ENCODE peak calls at places on chromosomes 5 and 9, in seven cellular contexts. R is OCI-LY7, D is HFF-Myc, U is suprapubic skin, C is A549, K is pancreas, E is left ventricle myocardium inferior. Z is an unnamed sample.

GRCh38 chr5:35640623-35641022 is 23.0 kb downstream of the SPEF2 start:
- DNase-seq in R (no peak), D (no peak), U (no peak), C (no peak), K (no peak), E (no peak), Z (no peak)

GRCh38 chr9:2477755-2478154 is 143.8 kb upstream of the VLDLR start:
- DNase-seq in R (no peak), D (no peak), U (no peak), C (no peak), K (no peak), E (no peak), Z (peak; percentile 53)

GRCh38 chr9:124754289-124754688 is 16.8 kb downstream of the NR6A1 start:
- DNase-seq in R (peak; percentile 25), D (no peak), U (no peak), C (no peak), K (no peak), E (no peak), Z (peak; percentile 55)

GRCh38 chr5:55308254-55308836 is 556 bp downstream of the MTREX start:
- DNase-seq in R (peak; percentile 56), D (no peak), U (no peak), C (peak; percentile 46), K (no peak), E (no peak), Z (peak; percentile 29)

GRCh38 chr9:131395745-131396479 is 2.0 kb downstream of the PRRC2B start:
- DNase-seq in R (peak; percentile 18), D (no peak), U (no peak), C (no peak), K (no peak), E (no peak), Z (no peak)

GRCh38 chr5:170221319-170221718 is 11.5 kb upstream of the C5orf58 start:
- DNase-seq in R (no peak), D (no peak), U (no peak), C (no peak), K (no peak), E (no peak), Z (peak; percentile 59)

GRCh38 chr5:102691434-102691833 is 63.7 kb upstream of the PAM start:
- DNase-seq in R (no peak), D (no peak), U (no peak), C (no peak), K (no peak), E (no peak), Z (no peak)

GRCh38 chr5:59769832-59770231 is 123.7 kb downstream of the PDE4D start:
- DNase-seq in R (no peak), D (no peak), U (no peak), C (no peak), K (no peak), E (no peak), Z (no peak)

GRCh38 chr5:125487231-125487630 is 740.8 kb upstream of the ZNF608 start:
- DNase-seq in R (no peak), D (no peak), U (no peak), C (no peak), K (no peak), E (no peak), Z (peak; percentile 12)

GRCh38 chr5:133356386-133357331 is 255.7 kb downstream of the FSTL4 start:
- DNase-seq in R (no peak), D (no peak), U (peak; percentile 47), C (no peak), K (no peak), E (no peak), Z (no peak)

GRCh38 chr5:149739371-149739770 is 9.3 kb downstream of the PPARGC1B start:
- DNase-seq in R (no peak), D (no peak), U (peak; percentile 75), C (no peak), K (no peak), E (no peak), Z (no peak)

GRCh38 chr5:76952795-76953536 is at the start of gene CRHBP:
- DNase-seq in R (no peak), D (no peak), U (no peak), C (no peak), K (no peak), E (no peak), Z (no peak)

GRCh38 chr9:113462781-113463286 is 693 bp upstream of the RGS3 start:
- DNase-seq in R (no peak), D (no peak), U (no peak), C (no peak), K (no peak), E (no peak), Z (no peak)

GRCh38 chr5:78320461-78320860 is 26.0 kb upstream of the AP3B1 start:
- DNase-seq in R (peak; percentile 32), D (no peak), U (no peak), C (no peak), K (no peak), E (no peak), Z (peak; percentile 45)

GRCh38 chr9:21311888-21312287 is 6.8 kb upstream of the IFNA5 start:
- DNase-seq in R (no peak), D (no peak), U (no peak), C (no peak), K (no peak), E (no peak), Z (no peak)

DNA sequence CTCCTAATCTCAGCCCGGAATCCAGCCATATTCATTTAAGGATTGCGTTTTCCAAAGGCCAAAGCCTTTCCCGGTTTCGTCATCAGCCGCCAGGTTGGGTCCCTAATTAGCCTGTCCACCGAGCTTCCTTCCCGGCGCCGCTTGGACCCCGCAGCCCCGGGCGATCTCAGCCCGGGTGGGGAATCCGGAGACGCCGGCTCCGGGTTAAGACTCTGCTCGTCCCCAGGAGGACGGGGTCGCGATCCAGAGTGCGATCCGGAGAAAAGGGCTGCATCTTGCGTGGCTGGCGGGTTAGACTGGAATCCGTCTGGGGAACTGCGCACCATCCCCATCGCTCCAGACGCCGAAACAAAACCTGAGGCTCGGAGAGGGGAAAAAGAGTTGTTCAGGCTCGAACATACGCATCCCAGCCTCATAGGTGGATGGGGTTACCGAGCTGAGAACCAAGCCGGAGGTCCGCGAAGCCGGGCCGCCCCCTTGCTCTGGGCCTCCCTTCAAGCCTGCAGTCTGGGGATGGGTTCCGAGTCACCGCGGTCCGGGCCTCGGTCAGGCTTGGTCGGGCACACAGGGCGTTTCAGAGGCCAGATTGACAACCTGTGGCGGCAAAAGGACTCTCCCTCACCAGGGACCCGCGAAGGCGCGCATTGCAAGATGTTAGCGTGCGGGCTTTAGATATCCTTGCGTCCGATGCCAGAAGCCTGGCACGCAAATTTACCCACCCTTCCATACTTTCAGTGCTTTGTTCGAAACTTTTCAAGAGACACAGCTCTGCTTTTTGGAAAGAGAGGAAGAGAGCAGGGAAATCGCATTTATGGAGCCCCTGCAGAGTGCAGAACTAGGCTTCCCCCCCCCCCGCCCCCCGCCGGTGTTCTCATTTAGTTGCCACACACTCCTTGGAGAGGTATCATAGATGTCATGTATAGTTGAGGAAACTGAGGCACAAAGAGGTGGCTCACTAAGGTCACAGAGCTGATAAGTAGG is 7.9 kb downstream of the MSX2 start:
- DNase-seq in R (no peak), D (no peak), U (no peak), C (no peak), K (no peak), E (no peak), Z (no peak)
- H3K4me3 ChIP-seq in R (no peak overlapping the region), D (no peak overlapping the region), U (no peak overlapping the region), C (no peak overlapping the region), K (no peak overlapping the region), E (no peak overlapping the region), Z (no peak overlapping the region)

DNA sequence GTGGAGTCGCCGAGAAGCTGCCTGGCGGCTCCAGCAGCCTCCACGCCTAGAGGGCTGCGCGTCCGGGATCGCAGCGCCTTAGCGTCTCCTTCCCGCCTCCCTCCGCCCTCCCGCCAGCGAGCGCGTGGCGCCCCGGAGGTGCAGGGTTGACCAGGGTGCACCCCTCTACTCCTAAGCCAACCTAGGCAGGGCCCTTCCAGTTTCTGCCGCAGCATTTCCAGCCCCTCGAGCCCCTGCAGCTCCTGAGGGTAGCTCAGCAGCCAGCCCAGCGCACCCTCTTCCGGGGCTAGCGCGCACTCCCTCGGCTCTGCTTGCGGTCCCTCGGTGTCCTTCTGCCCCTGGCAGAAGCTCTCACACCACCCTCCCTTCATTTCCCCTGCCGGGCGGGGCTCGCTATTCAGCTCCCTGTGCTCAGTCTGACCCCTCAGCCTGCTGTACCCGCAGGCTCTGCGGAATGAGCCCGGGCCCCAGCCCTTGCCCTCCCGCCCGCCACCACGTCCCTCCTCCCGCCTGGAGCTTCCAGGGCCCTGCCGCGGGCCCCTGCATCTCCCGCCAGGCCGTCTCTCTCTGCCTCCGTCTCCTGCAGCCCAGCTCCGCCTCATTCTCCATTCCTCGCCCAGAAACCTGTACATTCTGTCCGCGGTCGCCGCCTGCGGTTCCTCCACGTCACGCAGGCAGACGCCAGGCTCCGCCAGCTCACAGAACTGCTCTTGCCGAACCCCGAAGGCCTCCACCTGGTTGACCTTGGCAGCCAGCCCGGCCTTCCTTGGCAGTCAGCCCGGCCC is 61.8 kb downstream of the SPATA31C2 start:
- DNase-seq in R (no peak), D (no peak), U (peak; percentile 80), C (peak; percentile 87), K (peak; percentile 99), E (peak; percentile 79), Z (peak; percentile 92)
- TF ChIP-seq CTCF in R (no peak), D (no peak), U (peak; percentile 14), C (peak; percentile 35), K (no peak), E (peak; percentile 32), Z (no peak)

GRCh38 chr5:141001466-141001853 is 35.2 kb downstream of the PCDHAC2 start:
- DNase-seq in R (no peak), D (no peak), U (no peak), C (peak; percentile 67), K (no peak), E (no peak), Z (no peak)

GRCh38 chr5:140992878-140993277 is 26.6 kb downstream of the PCDHAC2 start:
- DNase-seq in R (no peak), D (no peak), U (no peak), C (no peak), K (no peak), E (no peak), Z (no peak)

GRCh38 chr5:140998921-140999410 is 32.7 kb downstream of the PCDHAC2 start:
- DNase-seq in R (no peak), D (no peak), U (no peak), C (no peak), K (no peak), E (no peak), Z (no peak)

GRCh38 chr5:140996055-140996454 is 29.8 kb downstream of the PCDHAC2 start:
- DNase-seq in R (no peak), D (no peak), U (no peak), C (no peak), K (no peak), E (no peak), Z (no peak)
- H3K4me3 ChIP-seq in R (no peak overlapping the region), D (no peak overlapping the region), U (no peak overlapping the region), C (no peak overlapping the region), K (no peak overlapping the region), E (no peak overlapping the region), Z (no peak overlapping the region)

DNA sequence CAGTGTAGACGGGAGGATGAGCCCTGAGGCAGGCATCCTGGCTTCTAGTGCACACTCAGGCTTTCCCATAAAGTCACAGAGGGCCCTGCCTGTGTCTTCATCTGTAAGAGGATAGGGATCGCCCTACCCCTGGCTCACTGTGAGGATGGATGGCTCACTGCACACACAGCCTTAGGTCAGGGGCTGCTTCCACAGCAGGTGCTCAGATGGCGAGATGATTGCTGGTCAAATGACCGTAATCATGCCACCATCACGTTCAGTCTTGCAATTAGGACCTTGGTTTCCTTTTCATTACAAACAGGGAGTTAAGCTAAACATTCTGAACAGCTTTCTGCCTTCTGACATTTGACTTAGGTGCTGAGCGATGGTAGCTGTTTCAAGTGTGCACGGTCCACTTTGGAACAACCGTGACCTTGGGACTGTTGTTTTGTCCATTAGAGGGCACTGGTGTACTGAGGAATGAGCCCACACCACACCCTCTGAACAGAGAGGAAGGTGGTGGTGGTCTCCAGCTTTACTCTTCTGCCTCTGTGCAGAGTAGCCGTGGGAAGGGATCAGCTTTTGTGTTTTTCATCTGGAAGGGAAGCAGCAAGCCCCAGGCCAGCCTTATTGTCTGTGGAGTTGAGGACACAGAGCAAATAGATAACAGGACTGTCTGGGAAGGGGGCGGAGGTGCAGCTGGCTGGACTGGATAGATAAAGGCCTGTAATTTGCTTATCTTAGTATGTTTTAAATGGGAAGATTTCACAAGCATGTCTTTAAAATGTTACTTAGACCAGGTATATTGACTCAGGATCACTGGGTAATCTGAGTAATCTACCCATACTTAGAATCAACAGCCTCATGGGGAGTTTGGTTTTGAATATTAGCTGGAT is 183.1 kb downstream of the TRIO start:
- DNase-seq in R (no peak), D (no peak), U (no peak), C (no peak), K (no peak), E (no peak), Z (no peak)
- TF ChIP-seq CTCF in R (peak; percentile 61), D (peak; percentile 20), U (no peak), C (no peak), K (no peak), E (peak; percentile 43), Z (peak; percentile 34)